ENCODE peak calls at places on chromosomes 6 and 20, in five cellular contexts. One of them, this sample, is unnamed.

GRCh38 chr6:160167547-160168391 is 46.2 kb downstream of the SLC22A1 start:
- DNase-seq in upper lobe of right lung: no peak
- DNase-seq in fibroblast of pulmonary artery: no peak
- DNase-seq in IMR-90: no peak
- DNase-seq in pancreas: no peak
- DNase-seq in this sample: no peak

GRCh38 chr6:134663356-134663755 is 286.5 kb downstream of the ALDH8A1 start:
- DNase-seq in upper lobe of right lung: no peak
- DNase-seq in IMR-90: no peak
- DNase-seq in pancreas: no peak
- DNase-seq in fibroblast of pulmonary artery: no peak
- DNase-seq in this sample: no peak

GRCh38 chr6:135291288-135292116 is 110.4 kb downstream of the MYB start:
- DNase-seq in upper lobe of right lung: no peak
- DNase-seq in fibroblast of pulmonary artery: peak; percentile 70
- DNase-seq in pancreas: no peak
- DNase-seq in IMR-90: peak; percentile 24
- DNase-seq in this sample: peak; percentile 77

GRCh38 chr20:53809242-53809641 is 215.6 kb upstream of the ZNF217 start:
- DNase-seq in pancreas: no peak
- DNase-seq in upper lobe of right lung: no peak
- DNase-seq in IMR-90: no peak
- DNase-seq in fibroblast of pulmonary artery: no peak
- DNase-seq in this sample: no peak

GRCh38 chr20:49186535-49187329 is 1.4 kb downstream of the STAU1 start:
- DNase-seq in pancreas: peak; percentile 76
- DNase-seq in fibroblast of pulmonary artery: peak; percentile 62
- DNase-seq in IMR-90: peak; percentile 62
- DNase-seq in upper lobe of right lung: peak; percentile 68
- DNase-seq in this sample: peak; percentile 60

GRCh38 chr6:25486580-25486979 is 165.4 kb upstream of the SCGN start:
- DNase-seq in pancreas: no peak
- DNase-seq in IMR-90: no peak
- DNase-seq in fibroblast of pulmonary artery: no peak
- DNase-seq in upper lobe of right lung: no peak
- DNase-seq in this sample: no peak

GRCh38 chr6:139308284-139308916 is 16.6 kb upstream of the TXLNB start:
- DNase-seq in fibroblast of pulmonary artery: peak; percentile 15
- DNase-seq in upper lobe of right lung: no peak
- DNase-seq in pancreas: no peak
- DNase-seq in IMR-90: peak; percentile 55
- DNase-seq in this sample: no peak

GRCh38 chr6:56727097-56727845 is 84.6 kb upstream of the DST start:
- DNase-seq in pancreas: no peak
- DNase-seq in IMR-90: no peak
- DNase-seq in fibroblast of pulmonary artery: peak; percentile 54
- DNase-seq in upper lobe of right lung: no peak
- DNase-seq in this sample: peak; percentile 85

GRCh38 chr20:17466641-17467040 is 64.5 kb downstream of the BFSP1 start:
- DNase-seq in pancreas: no peak
- DNase-seq in fibroblast of pulmonary artery: no peak
- DNase-seq in upper lobe of right lung: no peak
- DNase-seq in IMR-90: no peak
- DNase-seq in this sample: no peak

GRCh38 chr6:170032706-170033309 is 258.1 kb downstream of the DLL1 start:
- DNase-seq in fibroblast of pulmonary artery: no peak
- DNase-seq in upper lobe of right lung: peak; percentile 38
- DNase-seq in IMR-90: no peak
- DNase-seq in pancreas: no peak
- DNase-seq in this sample: no peak

GRCh38 chr20:43717616-43717995 is 9.2 kb downstream of the GTSF1L start:
- DNase-seq in fibroblast of pulmonary artery: no peak
- DNase-seq in upper lobe of right lung: no peak
- DNase-seq in pancreas: no peak
- DNase-seq in IMR-90: no peak
- DNase-seq in this sample: no peak

GRCh38 chr20:50392138-50392866 is 117.9 kb upstream of the PTPN1 start:
- DNase-seq in upper lobe of right lung: no peak
- DNase-seq in fibroblast of pulmonary artery: no peak
- DNase-seq in pancreas: no peak
- DNase-seq in IMR-90: no peak
- DNase-seq in this sample: no peak

GRCh38 chr6:41237128-41237527 is 9.0 kb downstream of the TREML4 start:
- DNase-seq in upper lobe of right lung: no peak
- DNase-seq in IMR-90: no peak
- DNase-seq in pancreas: no peak
- DNase-seq in fibroblast of pulmonary artery: no peak
- DNase-seq in this sample: no peak

GRCh38 chr6:140537834-140538680 is 1163.6 kb upstream of the CITED2 start:
- DNase-seq in upper lobe of right lung: no peak
- DNase-seq in fibroblast of pulmonary artery: peak; percentile 96
- DNase-seq in pancreas: no peak
- DNase-seq in IMR-90: peak; percentile 98
- DNase-seq in this sample: peak; percentile 97

GRCh38 chr6:31125162-31125561 is 4.9 kb upstream of the CDSN start:
- DNase-seq in pancreas: peak; percentile 37
- DNase-seq in fibroblast of pulmonary artery: peak; percentile 86
- DNase-seq in IMR-90: peak; percentile 14
- DNase-seq in upper lobe of right lung: peak; percentile 78
- DNase-seq in this sample: peak; percentile 56

GRCh38 chr6:148090326-148090725 is 252.3 kb upstream of the SASH1 start:
- DNase-seq in upper lobe of right lung: no peak
- DNase-seq in IMR-90: no peak
- DNase-seq in pancreas: no peak
- DNase-seq in fibroblast of pulmonary artery: no peak
- DNase-seq in this sample: no peak

GRCh38 chr20:41587956-41588355 is 30.2 kb downstream of the CHD6 start:
- DNase-seq in pancreas: no peak
- DNase-seq in fibroblast of pulmonary artery: peak; percentile 76
- DNase-seq in IMR-90: peak; percentile 69
- DNase-seq in upper lobe of right lung: no peak
- DNase-seq in this sample: peak; percentile 64

GRCh38 chr6:107571354-107571753 is 81.4 kb downstream of the SOBP start:
- DNase-seq in upper lobe of right lung: no peak
- DNase-seq in pancreas: no peak
- DNase-seq in IMR-90: no peak
- DNase-seq in fibroblast of pulmonary artery: no peak
- DNase-seq in this sample: no peak

GRCh38 chr6:170344631-170345576 is 38.3 kb downstream of the FAM120B start:
- DNase-seq in fibroblast of pulmonary artery: peak; percentile 84
- DNase-seq in IMR-90: peak; percentile 61
- DNase-seq in upper lobe of right lung: no peak
- DNase-seq in pancreas: no peak
- DNase-seq in this sample: peak; percentile 76

GRCh38 chr20:38673731-38674177 is 50.5 kb upstream of the SLC32A1 start:
- DNase-seq in upper lobe of right lung: no peak
- DNase-seq in fibroblast of pulmonary artery: no peak
- DNase-seq in pancreas: no peak
- DNase-seq in IMR-90: no peak
- DNase-seq in this sample: no peak

GRCh38 chr6:148624025-148624424 is 122.8 kb upstream of the UST start:
- DNase-seq in fibroblast of pulmonary artery: peak; percentile 11
- DNase-seq in upper lobe of right lung: no peak
- DNase-seq in IMR-90: no peak
- DNase-seq in pancreas: no peak
- DNase-seq in this sample: no peak

DNA sequence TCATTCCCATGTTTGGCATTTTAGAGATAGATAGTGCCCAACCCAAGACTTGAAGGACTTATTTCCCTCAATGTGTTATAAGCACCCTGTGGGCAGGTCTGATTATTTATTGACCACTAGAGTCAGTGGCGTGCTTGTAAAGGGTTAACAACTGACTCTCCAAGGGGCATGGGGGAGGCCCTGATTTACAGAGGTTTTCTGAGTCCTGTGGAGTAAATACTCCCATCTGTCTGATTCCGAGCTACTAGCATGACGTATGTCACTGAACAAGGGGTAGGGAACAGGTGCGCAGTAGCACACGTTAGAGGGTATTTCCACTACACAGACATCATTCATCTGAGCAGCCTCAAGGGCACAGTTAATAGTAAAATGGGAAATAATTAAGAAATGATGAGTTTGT is 17.4 kb upstream of the TRAM2 start:
- DNase-seq in pancreas: no peak
- DNase-seq in upper lobe of right lung: no peak
- DNase-seq in fibroblast of pulmonary artery: no peak
- DNase-seq in IMR-90: no peak
- DNase-seq in this sample: no peak
- H3K4me3 ChIP-seq in pancreas: no peak overlapping the region
- H3K4me3 ChIP-seq in upper lobe of right lung: no peak overlapping the region
- H3K4me3 ChIP-seq in fibroblast of pulmonary artery: no peak overlapping the region
- H3K4me3 ChIP-seq in IMR-90: no peak overlapping the region
- H3K4me3 ChIP-seq in this sample: no peak overlapping the region

GRCh38 chr6:119077643-119078448 is 618 bp downstream of the FAM184A start:
- DNase-seq in pancreas: peak; percentile 50
- DNase-seq in fibroblast of pulmonary artery: peak; percentile 12
- DNase-seq in IMR-90: no peak
- DNase-seq in upper lobe of right lung: peak; percentile 80
- DNase-seq in this sample: peak; percentile 14

GRCh38 chr6:119076966-119077642 is 1.4 kb downstream of the FAM184A start:
- DNase-seq in IMR-90: no peak
- DNase-seq in fibroblast of pulmonary artery: no peak
- DNase-seq in pancreas: no peak
- DNase-seq in upper lobe of right lung: no peak
- DNase-seq in this sample: no peak

GRCh38 chr6:119079288-119079809 is 885 bp upstream of the FAM184A start:
- DNase-seq in IMR-90: peak; percentile 54
- DNase-seq in fibroblast of pulmonary artery: peak; percentile 63
- DNase-seq in upper lobe of right lung: no peak
- DNase-seq in pancreas: no peak
- DNase-seq in this sample: peak; percentile 65

GRCh38 chr6:119076173-119076965 is 2.1 kb downstream of the FAM184A start:
- DNase-seq in IMR-90: no peak
- DNase-seq in fibroblast of pulmonary artery: no peak
- DNase-seq in pancreas: no peak
- DNase-seq in upper lobe of right lung: no peak
- DNase-seq in this sample: no peak

DNA sequence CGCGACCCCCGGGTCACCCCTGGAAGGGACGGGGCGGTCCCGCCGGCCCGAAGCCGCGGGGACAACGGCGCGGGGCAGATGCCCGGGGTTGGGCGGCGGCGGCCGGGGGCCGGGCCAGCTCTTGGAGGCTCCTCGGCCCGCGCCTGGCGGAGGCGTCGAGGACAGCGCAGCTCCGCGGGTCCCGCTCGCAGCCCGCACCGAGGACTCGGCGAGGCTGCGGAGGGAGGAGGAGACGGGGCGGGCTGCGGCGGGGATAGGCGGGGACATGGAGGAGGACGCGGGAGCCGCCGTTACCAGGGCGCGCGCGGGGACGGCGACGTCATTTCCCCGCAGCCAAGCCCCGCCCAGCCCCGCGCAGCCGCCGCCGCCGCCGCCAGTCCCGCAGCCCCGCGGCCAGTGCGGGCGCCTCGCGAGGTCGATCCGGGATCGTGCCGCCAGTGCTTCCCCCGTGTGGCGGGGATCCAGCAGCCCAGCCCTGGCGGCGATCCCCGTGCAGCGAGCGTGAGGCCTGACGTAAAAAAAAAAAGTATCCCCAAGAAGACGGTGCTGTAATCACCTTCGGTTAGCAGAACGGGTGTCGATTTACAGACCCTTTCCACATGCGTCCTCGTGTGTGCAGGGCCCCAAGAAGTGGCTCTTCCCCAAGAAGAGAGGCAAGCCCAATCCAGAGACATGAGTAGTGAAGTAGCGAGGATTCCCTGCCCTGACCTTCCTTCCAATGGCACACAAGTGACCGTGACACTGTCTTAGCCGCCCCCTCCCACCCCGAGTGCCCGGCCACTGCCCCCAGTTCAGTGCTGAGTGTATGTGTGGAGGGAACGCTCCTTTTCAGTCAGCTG is at the start of gene FAM184A:
- DNase-seq in pancreas: peak; percentile 58
- DNase-seq in upper lobe of right lung: peak; percentile 87
- DNase-seq in IMR-90: peak; percentile 48
- DNase-seq in fibroblast of pulmonary artery: peak; percentile 53
- DNase-seq in this sample: peak; percentile 42
- TF ChIP-seq CTCF in pancreas: peak; percentile 20
- TF ChIP-seq CTCF in upper lobe of right lung: peak; percentile 51
- TF ChIP-seq CTCF in IMR-90: no peak
- TF ChIP-seq CTCF in fibroblast of pulmonary artery: no peak
- TF ChIP-seq CTCF in this sample: peak; percentile 23

GRCh38 chr20:34768105-34768504 is 57.3 kb downstream of the NCOA6 start:
- DNase-seq in upper lobe of right lung: no peak
- DNase-seq in fibroblast of pulmonary artery: peak; percentile 41
- DNase-seq in IMR-90: peak; percentile 80
- DNase-seq in pancreas: no peak
- DNase-seq in this sample: peak; percentile 10
- H3K4me3 ChIP-seq in upper lobe of right lung: no peak overlapping the region
- H3K4me3 ChIP-seq in fibroblast of pulmonary artery: no peak overlapping the region
- H3K4me3 ChIP-seq in IMR-90: no peak overlapping the region
- H3K4me3 ChIP-seq in pancreas: no peak overlapping the region
- H3K4me3 ChIP-seq in this sample: no peak overlapping the region

DNA sequence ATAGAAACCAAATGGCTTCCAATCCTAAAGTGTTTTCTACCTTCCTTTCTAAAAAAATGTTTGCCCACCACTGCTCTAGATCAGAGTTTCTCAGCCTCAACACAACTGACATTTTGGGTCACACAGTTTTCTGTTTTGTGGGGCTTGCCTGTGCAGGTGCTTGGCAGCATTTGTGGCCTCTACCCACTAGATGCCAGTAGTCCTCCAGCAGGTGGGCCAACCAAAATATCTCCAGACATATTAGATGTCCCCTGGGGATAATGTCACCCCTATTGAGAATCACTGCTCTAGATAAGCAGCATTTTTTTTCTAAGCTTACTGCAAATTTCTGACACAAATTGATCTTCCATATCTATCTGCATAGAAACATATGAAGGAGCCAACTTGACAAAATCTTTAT is 26.3 kb upstream of the EPM2A start:
- DNase-seq in pancreas: no peak
- DNase-seq in upper lobe of right lung: no peak
- DNase-seq in fibroblast of pulmonary artery: no peak
- DNase-seq in IMR-90: no peak
- DNase-seq in this sample: no peak
- TF ChIP-seq CTCF in pancreas: no peak
- TF ChIP-seq CTCF in upper lobe of right lung: no peak
- TF ChIP-seq CTCF in fibroblast of pulmonary artery: no peak
- TF ChIP-seq CTCF in IMR-90: no peak
- TF ChIP-seq CTCF in this sample: no peak

This sample was measured in fibroblast of the aortic adventitia.